ENCODE peak calls at places on chromosomes 1 and 21, in five cellular contexts. X, U, V, O and Z are unnamed samples.

GRCh38 chr1:81329061-81329460 is 471.7 kb upstream of the ADGRL2 start:
- DNase-seq in U (no peak), O (no peak), X (no peak), V (no peak), Z (no peak)

GRCh38 chr1:56160916-56161315 is 418.4 kb downstream of the PLPP3 start:
- DNase-seq in O (no peak), V (no peak), U (no peak), X (no peak), Z (no peak)

GRCh38 chr1:67980028-67980427 is 70.4 kb downstream of the DIRAS3 start:
- DNase-seq in X (no peak), V (no peak), O (no peak), U (no peak), Z (peak; percentile 63)

GRCh38 chr1:192807221-192807967 is 1.4 kb upstream of the RGS2 start:
- DNase-seq in V (no peak), X (no peak), U (peak; percentile 29), O (no peak), Z (peak; percentile 66)

GRCh38 chr1:62530516-62531154 is 66.7 kb upstream of the ANGPTL3 start:
- DNase-seq in X (no peak), U (peak; percentile 39), V (peak; percentile 59), O (peak; percentile 16), Z (peak; percentile 31)

GRCh38 chr21:32578107-32578691 is 7.1 kb downstream of the TCP10L start:
- DNase-seq in U (peak; percentile 5), O (no peak), V (no peak), X (no peak), Z (peak; percentile 7)

GRCh38 chr1:165697491-165697880 is 876 bp downstream of the ALDH9A1 start:
- DNase-seq in O (no peak), V (no peak), U (peak; percentile 24), X (no peak), Z (peak; percentile 15)

GRCh38 chr1:226723640-226724532 is 15.2 kb downstream of the ITPKB start:
- DNase-seq in U (peak; percentile 46), X (no peak), V (no peak), O (no peak), Z (peak; percentile 82)

GRCh38 chr1:156975084-156975483 is 54.7 kb downstream of the LRRC71 start:
- DNase-seq in V (no peak), X (no peak), O (no peak), U (no peak), Z (no peak)

GRCh38 chr1:45478129-45478802 is 12.7 kb downstream of the TESK2 start:
- DNase-seq in O (no peak), V (no peak), U (no peak), X (no peak), Z (no peak)

GRCh38 chr1:103529746-103530145 is 4.2 kb downstream of the RNPC3 start:
- DNase-seq in V (no peak), O (no peak), X (peak; percentile 66), U (peak; percentile 2), Z (no peak)

GRCh38 chr1:2596530-2597333 is 10.2 kb downstream of the PRXL2B start:
- DNase-seq in V (no peak), U (no peak), O (no peak), X (no peak), Z (no peak)

GRCh38 chr1:243849089-243850012 is 692 bp downstream of the AKT3 start:
- DNase-seq in O (no peak), X (peak; percentile 80), V (peak; percentile 56), U (peak; percentile 76), Z (peak; percentile 67)

GRCh38 chr1:178388398-178389161 is 108.2 kb downstream of the CLEC20A start:
- DNase-seq in V (no peak), U (peak; percentile 55), X (no peak), O (no peak), Z (peak; percentile 61)

GRCh38 chr1:35657851-35658250 is 16.5 kb upstream of the PSMB2 start:
- DNase-seq in U (no peak), X (no peak), O (no peak), V (no peak), Z (no peak)

GRCh38 chr1:178613271-178613945 is 100.5 kb downstream of the TEX35 start:
- DNase-seq in X (no peak), O (no peak), U (peak; percentile 54), V (no peak), Z (no peak)

GRCh38 chr1:171860696-171861095 is 19.4 kb downstream of the DNM3 start:
- DNase-seq in X (no peak), O (no peak), U (no peak), V (no peak), Z (no peak)

GRCh38 chr1:211082824-211083223 is 51.1 kb downstream of the KCNH1 start:
- DNase-seq in U (no peak), X (no peak), O (no peak), V (no peak), Z (no peak)

GRCh38 chr1:2046225-2046917 is 3.8 kb upstream of the PRKCZ start:
- DNase-seq in V (peak; percentile 51), O (no peak), X (no peak), U (no peak), Z (no peak)

GRCh38 chr1:214902636-214903320 is 179.8 kb upstream of the KCNK2 start:
- DNase-seq in X (no peak), O (no peak), V (no peak), U (peak; percentile 73), Z (peak; percentile 57)

GRCh38 chr1:198056255-198056654 is 100.5 kb upstream of the NEK7 start:
- DNase-seq in O (no peak), V (no peak), U (no peak), X (no peak), Z (no peak)

GRCh38 chr1:3831689-3832088 is 25.3 kb downstream of the CEP104 start:
- DNase-seq in X (no peak), O (peak; percentile 58), U (peak; percentile 70), V (no peak), Z (peak; percentile 51)

GRCh38 chr1:206600527-206600926 is 11.7 kb downstream of the EIF2D start:
- DNase-seq in O (no peak), V (no peak), X (no peak), U (peak; percentile 67), Z (no peak)

GRCh38 chr1:228664399-228664914 is 70.8 kb upstream of the RHOU start:
- DNase-seq in X (peak; percentile 81), O (peak; percentile 52), V (peak; percentile 76), U (peak; percentile 70), Z (peak; percentile 83)

GRCh38 chr1:74689800-74690696 is 16.5 kb upstream of the ERICH3 start:
- DNase-seq in U (peak; percentile 63), X (no peak), O (peak; percentile 41), V (peak; percentile 55), Z (peak; percentile 75)

GRCh38 chr21:38802050-38803026 is 3.4 kb upstream of the ETS2 start:
- DNase-seq in X (no peak), U (no peak), V (no peak), O (no peak), Z (no peak)

GRCh38 chr1:86380257-86380861 is 15.8 kb downstream of the ODF2L start:
- DNase-seq in V (no peak), U (peak; percentile 82), X (no peak), O (peak; percentile 62), Z (peak; percentile 94)

GRCh38 chr1:12477301-12477700 is 140.7 kb downstream of the DHRS3 start:
- DNase-seq in O (no peak), V (no peak), U (no peak), X (no peak), Z (no peak)

GRCh38 chr1:18938008-18938706 is 18.3 kb downstream of the IFFO2 start:
- DNase-seq in U (no peak), X (no peak), V (no peak), O (no peak), Z (no peak)

GRCh38 chr1:32767156-32767555 is 50.0 kb downstream of the YARS1 start:
- DNase-seq in V (peak; percentile 51), U (no peak), X (no peak), O (no peak), Z (no peak)

GRCh38 chr1:244863491-244864252 is 671 bp downstream of the HNRNPU start:
- DNase-seq in X (peak; percentile 75), U (no peak), O (no peak), V (peak; percentile 21), Z (no peak)

GRCh38 chr1:83791821-83792437 is 207.0 kb downstream of the TTLL7 start:
- DNase-seq in O (peak; percentile 42), V (no peak), X (no peak), U (peak; percentile 56), Z (peak; percentile 17)

GRCh38 chr1:8873506-8874229 is 4.8 kb downstream of the ENO1 start:
- DNase-seq in U (peak; percentile 97), O (peak; percentile 93), V (peak; percentile 80), X (peak; percentile 89), Z (peak; percentile 97)

GRCh38 chr1:46399307-46399706 is 5.2 kb downstream of the FAAH start:
- DNase-seq in V (no peak), U (no peak), X (no peak), O (no peak), Z (no peak)

GRCh38 chr1:155890251-155890650 is 20.9 kb downstream of the RIT1 start:
- DNase-seq in O (no peak), X (no peak), V (no peak), U (no peak), Z (peak; percentile 37)

GRCh38 chr1:155889566-155889965 is 21.6 kb downstream of the RIT1 start:
- DNase-seq in X (no peak), O (no peak), U (no peak), V (no peak), Z (peak; percentile 74)

GRCh38 chr1:155888481-155888880 is 22.7 kb downstream of the RIT1 start:
- DNase-seq in X (no peak), O (no peak), U (no peak), V (no peak), Z (no peak)

GRCh38 chr1:155893389-155894142 is 17.6 kb downstream of the RIT1 start:
- DNase-seq in U (peak; percentile 88), X (no peak), O (peak; percentile 79), V (no peak), Z (peak; percentile 83)

GRCh38 chr1:155892801-155893200 is 18.3 kb downstream of the RIT1 start:
- DNase-seq in O (peak; percentile 60), V (no peak), U (peak; percentile 81), X (no peak), Z (peak; percentile 84)
- H3K4me3 ChIP-seq in O (no peak overlapping the region), V (no peak overlapping the region), U (no peak overlapping the region), X (no peak overlapping the region), Z (no peak overlapping the region)

GRCh38 chr1:53326598-53327182 is 1.2 kb downstream of the LRP8 start:
- DNase-seq in X (peak; percentile 56), O (no peak), U (no peak), V (no peak), Z (no peak)
- TF ChIP-seq CTCF in X (no peak), O (no peak), U (no peak), V (no peak), Z (no peak)

GRCh38 chr1:24927473-24927872 is 2.6 kb downstream of the RUNX3 start:
- DNase-seq in U (no peak), O (no peak), X (peak; percentile 42), V (no peak), Z (no peak)

GRCh38 chr1:24925963-24926362 is 4.1 kb downstream of the RUNX3 start:
- DNase-seq in V (no peak), U (no peak), X (no peak), O (no peak), Z (no peak)

GRCh38 chr1:24927886-24928630 is 2.0 kb downstream of the RUNX3 start:
- DNase-seq in O (no peak), V (no peak), U (no peak), X (peak; percentile 0), Z (peak; percentile 47)

GRCh38 chr1:24925082-24925779 is 4.8 kb downstream of the RUNX3 start:
- DNase-seq in X (no peak), U (no peak), O (no peak), V (no peak), Z (no peak)

GRCh38 chr1:24926596-24927249 is 3.4 kb downstream of the RUNX3 start:
- DNase-seq in O (no peak), X (peak; percentile 40), U (peak; percentile 40), V (no peak), Z (no peak)
- H3K4me3 ChIP-seq in O (peak overlapping the region; percentile 7), X (no peak overlapping the region), U (peak overlapping the region; percentile 18), V (no peak overlapping the region), Z (no peak overlapping the region)

GRCh38 chr1:182484531-182485257 is 34.7 kb downstream of the RGSL1 start:
- DNase-seq in V (no peak), X (no peak), U (no peak), O (no peak), Z (no peak)
- TF ChIP-seq CTCF in V (no peak), X (no peak), U (peak; percentile 16), O (no peak), Z (no peak)